ENCODE peak calls at places on chromosomes 1 and 21, in six cellular contexts. D is dermis microvascular lymphatic vessel endothelial cell; T is SK-N-SH; C is fibroblast of villous mesenchyme; M is posterior cingulate gyrus; A is stimulated activated CD8-positive, alpha-beta memory T cell treated with anti-CD3 and anti-CD28 coated beads, Interleukin-7, amount 100 ng/mL, for 1 hour. H is an unnamed sample.
A peak's percentile ranks its signal among the peaks of the same experiment; 100 is the strongest.

GRCh38 chr1:57325117-57325516 is 98.7 kb downstream of the DAB1 start:
- DNase-seq in D (no peak), T (no peak), C (no peak), M (no peak), A (no peak), H (no peak)

GRCh38 chr1:91617242-91617837 is 116.7 kb downstream of the CDC7 start:
- DNase-seq in D (peak; percentile 22), T (no peak), C (no peak), M (no peak), A (no peak), H (no peak)

GRCh38 chr1:77121503-77121902 is 97.7 kb downstream of the PIGK start:
- DNase-seq in D (no peak), T (no peak), C (no peak), M (no peak), A (no peak), H (no peak)

GRCh38 chr21:26717146-26717739 is 128.0 kb downstream of the ADAMTS1 start:
- DNase-seq in D (peak; percentile 37), T (peak; percentile 24), C (peak; percentile 34), M (no peak), A (no peak), H (peak; percentile 28)

GRCh38 chr21:37119421-37120218 is 46.6 kb downstream of the TTC3 start:
- DNase-seq in D (no peak), T (no peak), C (no peak), M (no peak), A (no peak), H (no peak)

GRCh38 chr1:103953386-103953785 is 203.7 kb downstream of the AMY1C start:
- DNase-seq in D (no peak), T (no peak), C (no peak), M (no peak), A (no peak), H (no peak)

GRCh38 chr1:111249960-111250359 is 22.4 kb downstream of the CHI3L2 start:
- DNase-seq in D (no peak), T (no peak), C (no peak), M (no peak), A (no peak), H (no peak)

GRCh38 chr1:208036177-208036808 is 125.4 kb upstream of the CD34 start:
- DNase-seq in D (no peak), T (peak; percentile 58), C (peak; percentile 28), M (no peak), A (no peak), H (peak; percentile 21)

GRCh38 chr1:168408531-168409242 is 128.0 kb downstream of the TBX19 start:
- DNase-seq in D (peak; percentile 16), T (no peak), C (peak; percentile 23), M (no peak), A (peak; percentile 31), H (peak; percentile 41)

GRCh38 chr1:36782785-36783184 is 251.5 kb downstream of the GRIK3 start:
- DNase-seq in D (no peak), T (no peak), C (no peak), M (no peak), A (no peak), H (no peak)

GRCh38 chr1:31669786-31670582 is 25.3 kb upstream of the PEF1 start:
- DNase-seq in D (peak; percentile 57), T (peak; percentile 56), C (peak; percentile 65), M (peak; percentile 94), A (peak; percentile 10), H (peak; percentile 15)

GRCh38 chr1:224733021-224733911 is 117.1 kb downstream of the CNIH3 start:
- DNase-seq in D (no peak), T (peak; percentile 73), C (peak; percentile 59), M (no peak), A (no peak), H (peak; percentile 78)

GRCh38 chr1:203907901-203908300 is 46.5 kb downstream of the SNRPE start:
- DNase-seq in D (no peak), T (no peak), C (no peak), M (no peak), A (no peak), H (no peak)